ENCODE peak calls at places on chromosomes 3 and 15, in seven cellular contexts. Q is GM12865, E is body of pancreas, R is midbrain, N is colonic mucosa, S is ovary, K is iPS-NIHi11. Z is an unnamed sample.

GRCh38 chr3:118949113-118949760 is 85.4 kb downstream of the IGSF11 start:
- DNase-seq in Q (no peak), E (no peak), R (no peak), N (no peak), S (no peak), K (no peak), Z (no peak)

GRCh38 chr3:37945407-37945802 is 45.2 kb upstream of the VILL start:
- DNase-seq in Q (no peak), E (no peak), R (no peak), N (no peak), S (no peak), K (no peak), Z (no peak)

GRCh38 chr15:64857421-64857820 is 15.7 kb downstream of the PLEKHO2 start:
- DNase-seq in Q (no peak), E (no peak), R (no peak), N (no peak), S (no peak), K (no peak), Z (no peak)

GRCh38 chr3:52843116-52843865 is 8.5 kb upstream of the MUSTN1 start:
- DNase-seq in Q (no peak), E (no peak), R (no peak), N (no peak), S (no peak), K (no peak), Z (peak)

GRCh38 chr3:111218615-111219014 is 147.0 kb downstream of the NECTIN3 start:
- DNase-seq in Q (no peak), E (no peak), R (no peak), N (no peak), S (no peak), K (no peak), Z (no peak)

GRCh38 chr3:123202451-123202850 is 708 bp downstream of the SEC22A start:
- DNase-seq in Q (no peak), E (peak), R (no peak), N (no peak), S (no peak), K (peak), Z (no peak)

GRCh38 chr15:63048986-63049665 is 6.6 kb downstream of the TPM1 start:
- DNase-seq in Q (peak), E (peak), R (peak), N (peak), S (peak), K (no peak), Z (peak)

GRCh38 chr3:129040579-129041300 is 19.8 kb upstream of the GP9 start:
- DNase-seq in Q (no peak), E (no peak), R (no peak), N (no peak), S (no peak), K (no peak), Z (no peak)

GRCh38 chr15:38721549-38721948 is 156.9 kb upstream of the RASGRP1 start:
- DNase-seq in Q (no peak), E (no peak), R (no peak), N (no peak), S (no peak), K (no peak), Z (no peak)

GRCh38 chr3:64612916-64613526 is 74.8 kb downstream of the ADAMTS9 start:
- DNase-seq in Q (no peak), E (peak), R (no peak), N (no peak), S (no peak), K (no peak), Z (no peak)

GRCh38 chr15:70095387-70096214 is 2.1 kb downstream of the TLE3 start:
- DNase-seq in Q (peak), E (peak), R (peak), N (peak), S (peak), K (peak), Z (peak)

GRCh38 chr15:23570466-23570865 is 5.0 kb downstream of the MKRN3 start:
- DNase-seq in Q (no peak), E (peak), R (peak), N (no peak), S (no peak), K (peak), Z (no peak)

GRCh38 chr15:63884953-63885352 is 51.2 kb upstream of the HERC1 start:
- DNase-seq in Q (no peak), E (no peak), R (no peak), N (no peak), S (no peak), K (no peak), Z (no peak)

GRCh38 chr3:69189487-69189886 is 67.1 kb upstream of the LMOD3 start:
- DNase-seq in Q (no peak), E (no peak), R (no peak), N (no peak), S (no peak), K (no peak), Z (no peak)